ENCODE peak calls at places on chromosomes 4 and X, in seven cellular contexts. One of them, this sample, is unnamed.

GRCh38 chrX:69603566-69604194 is 12.2 kb upstream of the EDA start:
- DNase-seq in AG04450: no peak
- DNase-seq in iPS-NIHi11: peak; percentile 19
- DNase-seq in KG1: no peak
- DNase-seq in foreskin fibroblast: no peak
- DNase-seq in activated effector memory CD4-positive, alpha-beta T cell treated with Interleukin-2 at 50 U/mL for 16 hours: no peak
- DNase-seq in NCI-H69: peak; percentile 1
- DNase-seq in this sample: no peak

GRCh38 chr4:6472387-6473263 is at the start of gene PPP2R2C:
- DNase-seq in AG04450: no peak
- DNase-seq in iPS-NIHi11: peak; percentile 88
- DNase-seq in KG1: no peak
- DNase-seq in foreskin fibroblast: no peak
- DNase-seq in activated effector memory CD4-positive, alpha-beta T cell treated with Interleukin-2 at 50 U/mL for 16 hours: no peak
- DNase-seq in NCI-H69: peak; percentile 35
- DNase-seq in this sample: no peak

GRCh38 chr4:40910706-40911105 is 161.0 kb downstream of the NSUN7 start:
- DNase-seq in AG04450: no peak
- DNase-seq in iPS-NIHi11: no peak
- DNase-seq in KG1: no peak
- DNase-seq in foreskin fibroblast: no peak
- DNase-seq in activated effector memory CD4-positive, alpha-beta T cell treated with Interleukin-2 at 50 U/mL for 16 hours: no peak
- DNase-seq in NCI-H69: no peak
- DNase-seq in this sample: no peak

GRCh38 chrX:104113237-104113965 is 1.1 kb downstream of the ZCCHC18 start:
- DNase-seq in AG04450: no peak
- DNase-seq in iPS-NIHi11: peak; percentile 40
- DNase-seq in KG1: no peak
- DNase-seq in foreskin fibroblast: peak; percentile 37
- DNase-seq in activated effector memory CD4-positive, alpha-beta T cell treated with Interleukin-2 at 50 U/mL for 16 hours: peak; percentile 42
- DNase-seq in NCI-H69: peak; percentile 73
- DNase-seq in this sample: no peak

GRCh38 chr4:139686130-139686529 is 20.5 kb downstream of the MGST2 start:
- DNase-seq in AG04450: no peak
- DNase-seq in iPS-NIHi11: no peak
- DNase-seq in KG1: no peak
- DNase-seq in foreskin fibroblast: no peak
- DNase-seq in activated effector memory CD4-positive, alpha-beta T cell treated with Interleukin-2 at 50 U/mL for 16 hours: no peak
- DNase-seq in NCI-H69: no peak
- DNase-seq in this sample: no peak

GRCh38 chr4:172652369-172652768 is 516.2 kb upstream of the GALNT7 start:
- DNase-seq in AG04450: no peak
- DNase-seq in iPS-NIHi11: no peak
- DNase-seq in KG1: no peak
- DNase-seq in foreskin fibroblast: no peak
- DNase-seq in activated effector memory CD4-positive, alpha-beta T cell treated with Interleukin-2 at 50 U/mL for 16 hours: no peak
- DNase-seq in NCI-H69: peak; percentile 2
- DNase-seq in this sample: no peak

GRCh38 chrX:40373641-40374040 is 207.1 kb upstream of the ATP6AP2 start:
- DNase-seq in AG04450: no peak
- DNase-seq in iPS-NIHi11: no peak
- DNase-seq in KG1: no peak
- DNase-seq in foreskin fibroblast: no peak
- DNase-seq in activated effector memory CD4-positive, alpha-beta T cell treated with Interleukin-2 at 50 U/mL for 16 hours: no peak
- DNase-seq in NCI-H69: no peak
- DNase-seq in this sample: no peak

GRCh38 chrX:56232221-56233082 is at the start of gene KLF8:
- DNase-seq in AG04450: no peak
- DNase-seq in iPS-NIHi11: peak; percentile 59
- DNase-seq in KG1: no peak
- DNase-seq in foreskin fibroblast: no peak
- DNase-seq in activated effector memory CD4-positive, alpha-beta T cell treated with Interleukin-2 at 50 U/mL for 16 hours: peak; percentile 18
- DNase-seq in NCI-H69: peak; percentile 9
- DNase-seq in this sample: no peak

GRCh38 chr4:128516568-128516967 is 229.0 kb upstream of the PGRMC2 start:
- DNase-seq in AG04450: peak; percentile 85
- DNase-seq in iPS-NIHi11: no peak
- DNase-seq in KG1: no peak
- DNase-seq in foreskin fibroblast: peak; percentile 68
- DNase-seq in activated effector memory CD4-positive, alpha-beta T cell treated with Interleukin-2 at 50 U/mL for 16 hours: no peak
- DNase-seq in NCI-H69: peak; percentile 7
- DNase-seq in this sample: no peak